ENCODE peak calls at places on chromosomes 11 and 22, in five cellular contexts. T is PC-9, L is brain microvascular endothelial cell, S is DND-41, B is tibial nerve. D is an unnamed sample.

GRCh38 chr11:39365809-39366436 is 2093.5 kb downstream of the LRRC4C start:
- DNase-seq in T (peak), L (no peak), S (no peak), B (no peak), D (no peak)

GRCh38 chr11:77191429-77191822 is 63.4 kb downstream of the MYO7A start:
- DNase-seq in T (peak), L (no peak), S (no peak), B (no peak), D (no peak)

GRCh38 chr11:67498544-67498972 is 6.6 kb downstream of the PITPNM1 start:
- DNase-seq in T (no peak), L (no peak), S (no peak), B (no peak), D (no peak)

GRCh38 chr11:118896921-118897591 is 13.4 kb downstream of the CXCR5 start:
- DNase-seq in T (no peak), L (no peak), S (no peak), B (no peak), D (no peak)

GRCh38 chr22:28710889-28711285 is 30.7 kb downstream of the CHEK2 start:
- DNase-seq in T (no peak), L (peak), S (no peak), B (no peak), D (no peak)

GRCh38 chr11:46694095-46694494 is 6.3 kb downstream of the ARHGAP1 start:
- DNase-seq in T (no peak), L (no peak), S (no peak), B (no peak), D (no peak)

GRCh38 chr22:28934026-28934425 is 50.7 kb downstream of the ZNRF3 start:
- DNase-seq in T (no peak), L (no peak), S (no peak), B (no peak), D (no peak)

GRCh38 chr11:68439355-68440065 is 21.0 kb upstream of the PPP6R3 start:
- DNase-seq in T (no peak), L (no peak), S (no peak), B (no peak), D (no peak)

GRCh38 chr22:24465566-24465965 is 29.6 kb upstream of the UPB1 start:
- DNase-seq in T (peak), L (peak), S (no peak), B (no peak), D (no peak)

GRCh38 chr11:62604460-62605130 is 2.9 kb upstream of the MTA2 start:
- DNase-seq in T (no peak), L (no peak), S (no peak), B (no peak), D (no peak)

GRCh38 chr11:75668508-75669297 is at the start of gene MAP6:
- DNase-seq in T (no peak), L (no peak), S (no peak), B (no peak), D (no peak)

GRCh38 chr11:2074266-2074825 is 64.8 kb downstream of the IGF2 start:
- DNase-seq in T (no peak), L (no peak), S (no peak), B (no peak), D (no peak)

GRCh38 chr11:64545605-64546004 is 45.4 kb upstream of the SLC22A12 start:
- DNase-seq in T (peak), L (peak), S (no peak), B (no peak), D (no peak)

GRCh38 chr11:65867284-65868071 is 5.1 kb downstream of the EFEMP2 start:
- DNase-seq in T (no peak), L (no peak), S (peak), B (no peak), D (no peak)

GRCh38 chr22:43188829-43189545 is 2.1 kb upstream of the TTLL12 start:
- DNase-seq in T (no peak), L (no peak), S (no peak), B (no peak), D (no peak)

GRCh38 chr11:58902881-58903280 is 36.4 kb upstream of the GLYATL1 start:
- DNase-seq in T (no peak), L (no peak), S (no peak), B (no peak), D (no peak)

GRCh38 chr11:83194284-83195175 is 1.0 kb downstream of the ANKRD42 start:
- DNase-seq in T (peak), L (peak), S (peak), B (peak), D (peak)

GRCh38 chr22:49046000-49046545 is 781.6 kb downstream of the BRD1 start:
- DNase-seq in T (no peak), L (no peak), S (no peak), B (no peak), D (no peak)

GRCh38 chr11:3225826-3226750 is 6.1 kb downstream of the MRGPRE start:
- DNase-seq in T (no peak), L (no peak), S (no peak), B (peak), D (no peak)

GRCh38 chr22:36368359-36368983 is 19.3 kb downstream of the MYH9 start:
- DNase-seq in T (peak), L (no peak), S (no peak), B (no peak), D (no peak)

GRCh38 chr11:74462009-74462408 is 5.3 kb downstream of the KCNE3 start:
- DNase-seq in T (no peak), L (no peak), S (no peak), B (peak), D (no peak)

GRCh38 chr11:92482502-92482901 is 257.9 kb downstream of the FAT3 start:
- DNase-seq in T (no peak), L (no peak), S (no peak), B (no peak), D (no peak)

GRCh38 chr11:1317432-1317831 is 8.0 kb upstream of the TOLLIP start:
- DNase-seq in T (no peak), L (no peak), S (no peak), B (no peak), D (no peak)

GRCh38 chr11:68145120-68145866 is 24.1 kb upstream of the CHKA start:
- DNase-seq in T (peak), L (no peak), S (no peak), B (no peak), D (no peak)

GRCh38 chr11:372809-373715 is 3.8 kb downstream of the B4GALNT4 start:
- DNase-seq in T (no peak), L (no peak), S (no peak), B (no peak), D (no peak)

GRCh38 chr11:110123003-110123402 is 29.8 kb downstream of the ZC3H12C start:
- DNase-seq in T (no peak), L (peak), S (no peak), B (no peak), D (no peak)

GRCh38 chr22:22709719-22710445 is 65.5 kb downstream of the GGTLC2 start:
- DNase-seq in T (no peak), L (no peak), S (no peak), B (no peak), D (no peak)

GRCh38 chr11:72534859-72535547 is 100.7 kb upstream of the CLPB start:
- DNase-seq in T (no peak), L (no peak), S (no peak), B (no peak), D (no peak)

GRCh38 chr11:65377036-65377435 is 5.4 kb downstream of the SLC25A45 start:
- DNase-seq in T (no peak), L (no peak), S (no peak), B (no peak), D (no peak)

GRCh38 chr11:129946256-129946655 is 50.9 kb upstream of the NFRKB start:
- DNase-seq in T (no peak), L (no peak), S (no peak), B (no peak), D (no peak)

GRCh38 chr11:31325162-31325561 is 44.4 kb downstream of the DCDC1 start:
- DNase-seq in T (no peak), L (peak), S (no peak), B (peak), D (no peak)

GRCh38 chr11:898160-898517 is 12.5 kb downstream of the CHID1 start:
- DNase-seq in T (no peak), L (no peak), S (peak), B (no peak), D (no peak)

GRCh38 chr11:108319541-108320145 is 96.8 kb downstream of the ATM start:
- DNase-seq in T (no peak), L (no peak), S (no peak), B (no peak), D (no peak)

GRCh38 chr11:108322666-108323065 is 99.8 kb downstream of the ATM start:
- DNase-seq in T (no peak), L (no peak), S (no peak), B (no peak), D (no peak)

DNA sequence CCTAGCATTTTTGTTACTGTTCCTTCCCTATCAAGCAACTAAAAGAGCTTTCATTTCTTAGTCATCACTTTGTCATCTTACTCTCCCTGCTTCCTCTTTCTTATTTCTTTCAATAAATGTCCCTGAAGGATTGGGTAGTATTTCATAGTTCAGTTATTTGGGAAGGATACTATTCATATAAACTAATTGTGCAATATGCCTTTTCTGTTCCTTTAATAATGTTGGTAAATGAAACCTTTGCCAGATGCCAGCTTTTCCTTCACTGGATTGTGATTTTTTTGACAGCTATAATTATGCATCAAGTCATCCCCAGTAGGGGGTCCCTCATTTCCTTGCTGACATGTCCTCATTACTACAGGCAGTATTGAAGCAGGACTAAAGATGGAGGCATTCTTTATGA is 101.7 kb downstream of the ATM start:
- DNase-seq in T (no peak), L (no peak), S (no peak), B (no peak), D (no peak)
- TF ChIP-seq CTCF in T (no peak), L (no peak), S (no peak), B (no peak), D (no peak)

GRCh38 chr11:43504316-43504950 is 145.7 kb downstream of the TTC17 start:
- DNase-seq in T (peak), L (peak), S (peak), B (no peak), D (no peak)
- TF ChIP-seq CTCF in T (peak), L (peak), S (peak), B (no peak), D (peak)

DNA sequence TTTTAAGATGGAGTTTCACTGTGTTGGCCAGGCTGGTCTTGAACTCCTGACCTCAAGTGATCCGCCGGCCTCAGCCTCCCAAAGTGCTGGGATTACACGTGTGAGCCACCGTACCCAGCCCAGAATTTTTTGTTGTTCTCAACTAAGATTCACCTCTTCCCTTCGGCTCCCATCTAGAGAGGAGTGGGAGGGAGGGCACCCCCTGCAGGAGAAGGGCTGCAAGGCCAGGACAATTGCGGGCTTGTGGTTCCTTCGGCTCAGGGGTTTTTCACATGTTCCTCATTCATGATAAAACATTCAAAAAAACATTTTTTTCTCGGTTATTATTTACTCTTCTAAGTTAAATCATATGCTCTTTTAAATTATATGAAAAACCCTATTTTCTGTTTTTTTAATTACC is 201.1 kb upstream of the LRRC4C start:
- DNase-seq in T (no peak), L (no peak), S (no peak), B (no peak), D (no peak)
- TF ChIP-seq CTCF in T (peak), L (peak), S (no peak), B (no peak), D (no peak)

GRCh38 chr22:50228366-50228765 is 16.5 kb downstream of the TUBGCP6 start:
- DNase-seq in T (no peak), L (no peak), S (no peak), B (no peak), D (no peak)
- TF ChIP-seq CTCF in T (no peak), L (no peak), S (no peak), B (no peak), D (no peak)

D was measured in AG09319.